ENCODE peak calls at places on chromosomes 6 and 20, in six cellular contexts. One of them, this sample, is unnamed. For H3K4me1, the result is how much of the 10 kb centered on the place peaks cover.

GRCh38 chr20:46631212-46631869 is 19.9 kb downstream of the SLC13A3 start:
- DNase-seq in HCT116: no peak
- DNase-seq in prostate gland: no peak
- DNase-seq in transverse colon: no peak
- DNase-seq in H1: no peak
- DNase-seq in sigmoid colon: no peak
- DNase-seq in this sample: peak

GRCh38 chr6:79949235-79949634 is 1.9 kb upstream of the ELOVL4 start:
- DNase-seq in sigmoid colon: no peak
- DNase-seq in HCT116: peak
- DNase-seq in transverse colon: peak
- DNase-seq in prostate gland: peak
- DNase-seq in H1: no peak
- DNase-seq in this sample: peak

GRCh38 chr6:17165383-17165782 is 63.5 kb downstream of the STMND1 start:
- DNase-seq in H1: no peak
- DNase-seq in sigmoid colon: no peak
- DNase-seq in HCT116: no peak
- DNase-seq in prostate gland: no peak
- DNase-seq in transverse colon: no peak
- DNase-seq in this sample: no peak

GRCh38 chr6:150037526-150038201 is 12.3 kb upstream of the RAET1L start:
- DNase-seq in sigmoid colon: no peak
- DNase-seq in transverse colon: no peak
- DNase-seq in HCT116: no peak
- DNase-seq in H1: no peak
- DNase-seq in prostate gland: no peak
- DNase-seq in this sample: no peak

GRCh38 chr20:46894579-46894958 is at the start of gene EYA2:
- DNase-seq in HCT116: no peak
- DNase-seq in transverse colon: peak
- DNase-seq in sigmoid colon: no peak
- DNase-seq in prostate gland: peak
- DNase-seq in H1: no peak
- DNase-seq in this sample: peak

GRCh38 chr6:114355300-114355699 is 12.5 kb upstream of the HS3ST5 start:
- DNase-seq in sigmoid colon: no peak
- DNase-seq in H1: no peak
- DNase-seq in HCT116: no peak
- DNase-seq in transverse colon: no peak
- DNase-seq in prostate gland: no peak
- DNase-seq in this sample: no peak

GRCh38 chr6:169956580-169956979 is 205.2 kb downstream of the ERMARD start:
- DNase-seq in prostate gland: no peak
- DNase-seq in transverse colon: no peak
- DNase-seq in sigmoid colon: peak
- DNase-seq in H1: no peak
- DNase-seq in HCT116: no peak
- DNase-seq in this sample: peak

GRCh38 chr6:108557494-108558371 is 3.0 kb upstream of the FOXO3 start:
- DNase-seq in transverse colon: peak
- DNase-seq in HCT116: no peak
- DNase-seq in prostate gland: peak
- DNase-seq in H1: no peak
- DNase-seq in sigmoid colon: peak
- DNase-seq in this sample: peak

GRCh38 chr6:17393335-17394191 is at the start of gene CAP2:
- DNase-seq in HCT116: no peak
- DNase-seq in sigmoid colon: peak
- DNase-seq in transverse colon: peak
- DNase-seq in H1: peak
- DNase-seq in prostate gland: peak
- DNase-seq in this sample: peak

DNA sequence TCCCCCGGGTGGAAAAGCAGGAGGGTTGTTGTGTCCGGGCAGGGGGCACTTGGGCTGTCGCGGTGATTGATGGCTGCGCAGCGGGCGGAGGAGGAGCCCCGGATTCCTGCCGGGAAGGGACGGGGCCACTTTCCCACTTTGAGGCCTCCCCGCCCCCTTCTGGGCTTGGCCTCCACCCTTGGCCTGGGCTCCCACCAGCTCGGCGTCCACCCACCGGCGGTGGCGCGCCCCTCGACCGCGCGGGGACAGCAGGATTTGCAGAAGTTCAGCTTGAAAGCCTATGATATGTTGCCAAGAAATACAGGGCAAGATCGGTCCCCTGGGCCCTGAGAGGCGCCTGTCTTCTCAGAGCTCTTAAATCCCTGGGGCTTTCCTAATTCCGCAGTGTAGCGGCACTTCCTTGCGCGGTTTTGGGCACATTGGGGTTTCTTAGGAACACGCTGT is 852 bp downstream of the RIN2 start:
- DNase-seq in HCT116: no peak
- DNase-seq in sigmoid colon: peak
- DNase-seq in transverse colon: peak
- DNase-seq in prostate gland: peak
- DNase-seq in H1: no peak
- DNase-seq in this sample: peak
- TF ChIP-seq POLR2AphosphoS5 in HCT116: no peak
- TF ChIP-seq POLR2AphosphoS5 in sigmoid colon: no peak
- TF ChIP-seq POLR2AphosphoS5 in transverse colon: no peak
- TF ChIP-seq POLR2AphosphoS5 in prostate gland: peak
- TF ChIP-seq POLR2AphosphoS5 in H1: no peak
- TF ChIP-seq POLR2AphosphoS5 in this sample: no peak

GRCh38 chr6:53059648-53060589 is 5.3 kb upstream of the FBXO9 start:
- DNase-seq in HCT116: no peak
- DNase-seq in sigmoid colon: no peak
- DNase-seq in transverse colon: no peak
- DNase-seq in H1: no peak
- DNase-seq in prostate gland: no peak
- DNase-seq in this sample: no peak
- H3K4me1 ChIP-seq in HCT116: under half
- H3K4me1 ChIP-seq in sigmoid colon: half or more
- H3K4me1 ChIP-seq in transverse colon: under half
- H3K4me1 ChIP-seq in H1: under half
- H3K4me1 ChIP-seq in prostate gland: under half
- H3K4me1 ChIP-seq in this sample: half or more

DNA sequence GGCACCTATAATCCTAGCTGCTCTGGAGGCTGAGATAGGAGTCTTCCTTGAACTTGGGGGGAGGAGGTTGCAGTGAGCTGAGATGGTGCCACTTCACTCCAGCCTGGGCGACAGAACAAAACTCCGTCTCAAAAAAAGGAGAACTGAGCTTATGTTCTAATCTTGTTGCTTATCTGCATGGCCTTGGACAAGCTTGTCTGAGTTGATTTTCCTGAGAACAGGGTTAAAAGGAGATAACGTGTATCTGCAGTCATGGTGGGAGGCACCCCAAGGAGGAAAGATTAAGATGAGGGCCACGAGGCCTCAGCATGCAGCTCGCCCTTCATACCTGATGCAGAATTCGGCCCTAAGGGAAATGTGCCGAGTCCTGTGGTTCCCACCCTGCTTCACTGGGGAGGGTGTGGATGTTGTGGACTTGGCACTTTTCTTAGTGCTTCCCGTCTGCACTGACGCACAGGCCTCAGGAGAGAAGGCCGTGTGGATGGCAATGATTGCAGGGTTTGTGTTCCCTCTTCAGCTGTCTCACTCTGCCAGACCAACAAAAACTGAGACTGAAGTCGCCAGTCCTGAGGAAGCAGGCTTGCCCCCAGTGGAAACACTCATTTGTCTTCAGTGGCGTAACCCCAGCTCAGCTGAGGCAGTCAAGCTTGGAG is 56.3 kb downstream of the EZR start:
- DNase-seq in transverse colon: no peak
- DNase-seq in HCT116: no peak
- DNase-seq in sigmoid colon: peak
- DNase-seq in H1: no peak
- DNase-seq in prostate gland: no peak
- DNase-seq in this sample: no peak
- TF ChIP-seq POLR2A in transverse colon: peak
- TF ChIP-seq POLR2A in HCT116: no peak
- TF ChIP-seq POLR2A in sigmoid colon: no peak
- TF ChIP-seq POLR2A in H1: no peak
- TF ChIP-seq POLR2A in prostate gland: no peak
- TF ChIP-seq POLR2A in this sample: no peak

GRCh38 chr6:94511502-94512088 is 1065.7 kb upstream of the MANEA start:
- DNase-seq in sigmoid colon: peak
- DNase-seq in prostate gland: no peak
- DNase-seq in H1: no peak
- DNase-seq in transverse colon: no peak
- DNase-seq in HCT116: no peak
- DNase-seq in this sample: no peak

GRCh38 chr6:94510877-94511276 is 1066.5 kb upstream of the MANEA start:
- DNase-seq in prostate gland: no peak
- DNase-seq in transverse colon: no peak
- DNase-seq in HCT116: no peak
- DNase-seq in H1: no peak
- DNase-seq in sigmoid colon: peak
- DNase-seq in this sample: no peak
- TF ChIP-seq POLR2AphosphoS5 in prostate gland: no peak
- TF ChIP-seq POLR2AphosphoS5 in transverse colon: no peak
- TF ChIP-seq POLR2AphosphoS5 in HCT116: no peak
- TF ChIP-seq POLR2AphosphoS5 in H1: no peak
- TF ChIP-seq POLR2AphosphoS5 in sigmoid colon: no peak
- TF ChIP-seq POLR2AphosphoS5 in this sample: no peak

DNA sequence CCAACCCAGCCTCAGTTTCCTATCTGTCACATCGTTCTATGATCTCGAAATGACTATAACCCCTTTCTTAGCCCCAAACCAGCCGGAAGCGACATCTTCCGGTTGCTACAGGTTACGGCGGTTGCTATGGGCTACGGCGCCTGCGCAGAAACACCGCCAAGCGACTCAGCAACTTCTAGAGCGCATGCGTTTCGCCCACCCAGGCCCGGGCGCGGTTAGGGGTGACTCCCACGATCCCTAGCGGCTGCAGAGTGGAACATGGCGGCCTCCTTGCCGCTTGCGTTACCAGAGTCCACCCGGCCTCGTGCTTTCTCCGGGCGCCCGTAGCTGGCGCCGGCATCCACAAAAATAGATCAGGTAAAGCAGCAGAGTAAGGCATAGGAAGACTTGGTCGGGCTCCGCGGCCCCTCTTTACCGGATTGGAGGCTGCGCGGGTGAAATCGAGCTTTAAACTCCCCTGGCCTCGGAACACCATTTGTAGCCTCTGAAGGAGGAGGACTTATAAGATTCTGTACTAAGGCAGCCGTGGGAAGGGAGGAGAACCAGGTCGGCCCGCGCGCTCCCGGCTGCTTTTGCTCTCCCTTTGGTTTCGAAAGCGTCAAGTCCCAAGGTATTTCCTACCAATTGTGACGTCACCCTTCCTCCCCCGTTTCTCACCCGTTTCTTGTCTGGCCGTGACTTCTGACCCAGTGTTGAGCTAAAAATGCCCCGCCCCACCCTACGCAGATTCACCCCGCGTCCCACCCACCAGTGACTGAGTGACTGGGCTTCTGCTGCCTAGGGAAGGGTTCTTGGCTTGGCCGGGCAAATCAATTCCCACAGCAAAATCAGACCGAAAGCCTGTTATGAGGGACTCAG is 3.5 kb downstream of the SDCBP2 start:
- DNase-seq in prostate gland: peak
- DNase-seq in transverse colon: peak
- DNase-seq in H1: peak
- DNase-seq in HCT116: peak
- DNase-seq in sigmoid colon: peak
- DNase-seq in this sample: peak
- H3K4me1 ChIP-seq in prostate gland: under half
- H3K4me1 ChIP-seq in transverse colon: half or more
- H3K4me1 ChIP-seq in H1: under half
- H3K4me1 ChIP-seq in HCT116: half or more
- H3K4me1 ChIP-seq in sigmoid colon: under half
- H3K4me1 ChIP-seq in this sample: half or more

DNA sequence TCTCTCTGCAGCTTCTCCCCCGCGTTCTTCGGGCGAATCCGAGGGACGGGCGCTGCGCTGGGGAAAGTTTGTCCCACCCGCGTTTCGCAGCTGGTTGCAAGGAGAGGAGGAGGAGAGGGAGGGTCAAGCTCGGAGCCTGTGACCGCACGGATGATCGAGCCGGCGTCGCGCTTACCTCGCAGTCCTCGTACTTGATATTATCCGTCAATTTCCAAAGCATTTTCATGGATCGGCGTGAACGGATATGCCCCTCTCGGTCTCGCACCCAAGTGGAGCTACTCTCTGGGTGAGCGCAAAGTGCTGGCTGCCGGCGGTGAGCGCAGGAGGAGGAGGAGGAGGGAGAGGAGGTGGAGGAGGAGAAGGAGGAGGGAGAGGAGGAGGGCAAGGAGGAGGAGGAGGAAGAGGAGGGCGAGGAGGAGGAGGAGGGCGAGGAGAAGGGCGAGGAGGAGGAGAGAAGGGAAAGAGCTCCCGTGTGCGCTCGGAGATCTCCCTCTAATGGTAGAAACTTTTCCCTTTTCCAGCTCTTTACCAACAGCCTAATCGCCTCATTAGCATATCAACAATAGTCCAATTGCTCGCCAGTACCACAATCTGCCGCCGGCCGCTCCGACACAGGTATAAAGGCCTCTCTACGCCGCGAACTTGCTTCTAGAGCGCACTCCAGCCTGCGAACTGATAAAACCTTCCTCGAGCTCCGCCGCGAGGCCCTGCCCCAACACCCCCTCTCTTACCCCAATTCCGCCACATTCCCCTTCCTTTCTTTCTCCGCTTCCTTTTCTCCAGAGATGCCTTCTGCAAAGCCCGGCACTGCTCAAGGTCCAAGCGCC is at the start of gene TFAP2A:
- DNase-seq in prostate gland: peak
- DNase-seq in HCT116: no peak
- DNase-seq in transverse colon: no peak
- DNase-seq in sigmoid colon: no peak
- DNase-seq in H1: no peak
- DNase-seq in this sample: no peak
- TF ChIP-seq POLR2A in prostate gland: peak
- TF ChIP-seq POLR2A in HCT116: peak
- TF ChIP-seq POLR2A in transverse colon: no peak
- TF ChIP-seq POLR2A in sigmoid colon: no peak
- TF ChIP-seq POLR2A in H1: no peak
- TF ChIP-seq POLR2A in this sample: no peak

GRCh38 chr6:44085219-44085618 is 42.0 kb downstream of the MRPL14 start:
- DNase-seq in H1: no peak
- DNase-seq in transverse colon: no peak
- DNase-seq in sigmoid colon: no peak
- DNase-seq in prostate gland: no peak
- DNase-seq in HCT116: no peak
- DNase-seq in this sample: no peak
- TF ChIP-seq POLR2AphosphoS5 in H1: no peak
- TF ChIP-seq POLR2AphosphoS5 in transverse colon: no peak
- TF ChIP-seq POLR2AphosphoS5 in sigmoid colon: no peak
- TF ChIP-seq POLR2AphosphoS5 in prostate gland: no peak
- TF ChIP-seq POLR2AphosphoS5 in HCT116: no peak
- TF ChIP-seq POLR2AphosphoS5 in this sample: no peak

This sample was measured in stomach.